ENCODE peak calls at places on chromosome 9, in six cellular contexts. One of them, this sample, is unnamed.

GRCh38 chr9:131404581-131404980 is 10.7 kb downstream of the PRRC2B start:
- DNase-seq in fibroblast of lung: peak
- DNase-seq in fibroblast of mammary gland: peak
- DNase-seq in heart left ventricle: no peak
- DNase-seq in psoas muscle: no peak
- DNase-seq in GM13976: no peak
- DNase-seq in this sample: no peak

GRCh38 chr9:131656356-131657030 is 83.4 kb downstream of the RAPGEF1 start:
- DNase-seq in heart left ventricle: peak
- DNase-seq in GM13976: no peak
- DNase-seq in fibroblast of mammary gland: no peak
- DNase-seq in fibroblast of lung: no peak
- DNase-seq in psoas muscle: peak
- DNase-seq in this sample: no peak

GRCh38 chr9:130174025-130174424 is 1.8 kb downstream of the NCS1 start:
- DNase-seq in psoas muscle: no peak
- DNase-seq in GM13976: no peak
- DNase-seq in fibroblast of lung: no peak
- DNase-seq in heart left ventricle: no peak
- DNase-seq in fibroblast of mammary gland: no peak
- DNase-seq in this sample: no peak

GRCh38 chr9:127835930-127836586 is 18.4 kb downstream of the ENG start:
- DNase-seq in psoas muscle: peak
- DNase-seq in fibroblast of lung: peak
- DNase-seq in GM13976: no peak
- DNase-seq in heart left ventricle: peak
- DNase-seq in fibroblast of mammary gland: peak
- DNase-seq in this sample: no peak

GRCh38 chr9:33143241-33143642 is 23.9 kb downstream of the B4GALT1 start:
- DNase-seq in fibroblast of lung: peak
- DNase-seq in GM13976: peak
- DNase-seq in psoas muscle: no peak
- DNase-seq in heart left ventricle: no peak
- DNase-seq in fibroblast of mammary gland: peak
- DNase-seq in this sample: peak

GRCh38 chr9:126915281-126915816 is 767 bp downstream of the RALGPS1 start:
- DNase-seq in GM13976: no peak
- DNase-seq in fibroblast of mammary gland: no peak
- DNase-seq in heart left ventricle: no peak
- DNase-seq in fibroblast of lung: no peak
- DNase-seq in psoas muscle: peak
- DNase-seq in this sample: no peak

GRCh38 chr9:78189461-78189860 is 46.4 kb upstream of the CEP78 start:
- DNase-seq in heart left ventricle: no peak
- DNase-seq in fibroblast of mammary gland: peak
- DNase-seq in GM13976: no peak
- DNase-seq in fibroblast of lung: no peak
- DNase-seq in psoas muscle: no peak
- DNase-seq in this sample: no peak

GRCh38 chr9:131395027-131395744 is 1.3 kb downstream of the PRRC2B start:
- DNase-seq in GM13976: peak
- DNase-seq in fibroblast of mammary gland: no peak
- DNase-seq in heart left ventricle: no peak
- DNase-seq in fibroblast of lung: no peak
- DNase-seq in psoas muscle: no peak
- DNase-seq in this sample: no peak

GRCh38 chr9:98085955-98086354 is 29.4 kb downstream of the NANS start:
- DNase-seq in fibroblast of lung: no peak
- DNase-seq in psoas muscle: no peak
- DNase-seq in heart left ventricle: no peak
- DNase-seq in GM13976: no peak
- DNase-seq in fibroblast of mammary gland: peak
- DNase-seq in this sample: no peak

GRCh38 chr9:93642961-93643360 is 66.6 kb downstream of the PHF2 start:
- DNase-seq in fibroblast of mammary gland: peak
- DNase-seq in psoas muscle: no peak
- DNase-seq in GM13976: no peak
- DNase-seq in fibroblast of lung: peak
- DNase-seq in heart left ventricle: no peak
- DNase-seq in this sample: no peak

GRCh38 chr9:93644397-93645088 is 68.2 kb downstream of the PHF2 start:
- DNase-seq in fibroblast of mammary gland: no peak
- DNase-seq in GM13976: no peak
- DNase-seq in psoas muscle: peak
- DNase-seq in heart left ventricle: no peak
- DNase-seq in fibroblast of lung: no peak
- DNase-seq in this sample: peak

GRCh38 chr9:93645921-93646639 is 69.7 kb downstream of the PHF2 start:
- DNase-seq in fibroblast of lung: no peak
- DNase-seq in heart left ventricle: peak
- DNase-seq in fibroblast of mammary gland: no peak
- DNase-seq in GM13976: no peak
- DNase-seq in psoas muscle: no peak
- DNase-seq in this sample: no peak

GRCh38 chr9:93646640-93647178 is 70.3 kb downstream of the PHF2 start:
- DNase-seq in fibroblast of lung: no peak
- DNase-seq in fibroblast of mammary gland: no peak
- DNase-seq in psoas muscle: no peak
- DNase-seq in GM13976: no peak
- DNase-seq in heart left ventricle: no peak
- DNase-seq in this sample: peak

GRCh38 chr9:93645149-93645889 is 68.9 kb downstream of the PHF2 start:
- DNase-seq in heart left ventricle: no peak
- DNase-seq in psoas muscle: no peak
- DNase-seq in fibroblast of mammary gland: no peak
- DNase-seq in fibroblast of lung: no peak
- DNase-seq in GM13976: no peak
- DNase-seq in this sample: peak
- TF ChIP-seq CTCF in heart left ventricle: no peak
- TF ChIP-seq CTCF in psoas muscle: no peak
- TF ChIP-seq CTCF in fibroblast of mammary gland: no peak
- TF ChIP-seq CTCF in fibroblast of lung: no peak
- TF ChIP-seq CTCF in GM13976: no peak
- TF ChIP-seq CTCF in this sample: no peak

DNA sequence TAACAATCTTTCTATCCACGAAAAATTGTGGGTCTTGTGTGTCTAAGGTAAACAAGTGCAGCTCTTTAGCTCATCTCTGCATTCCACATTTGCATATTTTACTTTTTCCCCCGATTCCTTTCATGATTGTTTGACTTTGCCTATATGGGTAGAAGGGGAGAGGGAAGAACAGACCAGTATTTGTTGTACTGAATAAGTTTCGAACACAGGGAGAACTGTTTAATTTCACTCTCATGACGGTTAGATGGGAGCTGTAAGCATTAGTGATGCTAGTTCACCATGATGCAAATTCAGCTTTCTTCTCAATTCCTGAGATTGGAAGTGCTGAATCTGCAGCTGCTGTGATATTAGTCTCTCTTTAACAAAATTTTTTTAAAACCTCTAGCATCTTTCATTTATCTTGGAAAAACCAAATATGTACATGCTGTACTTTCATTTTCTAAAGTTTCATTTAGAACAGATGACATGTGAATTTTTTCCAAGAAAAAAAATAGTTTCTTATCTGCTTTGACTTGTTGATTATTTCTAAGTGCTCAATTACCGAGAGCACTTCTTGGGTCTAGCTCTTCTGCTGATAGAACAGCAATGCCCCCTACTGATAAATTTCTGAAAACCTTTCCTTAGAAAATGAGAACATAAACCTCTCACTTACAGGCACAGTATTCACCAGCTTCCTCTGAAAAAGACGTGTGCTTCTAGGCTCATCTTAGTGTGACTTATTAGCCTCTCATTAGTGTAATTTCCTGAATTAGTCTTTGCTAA is 149.5 kb downstream of the BAAT start:
- DNase-seq in fibroblast of lung: no peak
- DNase-seq in psoas muscle: no peak
- DNase-seq in GM13976: peak
- DNase-seq in heart left ventricle: no peak
- DNase-seq in fibroblast of mammary gland: peak
- DNase-seq in this sample: no peak
- TF ChIP-seq CTCF in fibroblast of lung: no peak
- TF ChIP-seq CTCF in psoas muscle: peak
- TF ChIP-seq CTCF in GM13976: peak
- TF ChIP-seq CTCF in heart left ventricle: peak
- TF ChIP-seq CTCF in fibroblast of mammary gland: peak
- TF ChIP-seq CTCF in this sample: no peak

DNA sequence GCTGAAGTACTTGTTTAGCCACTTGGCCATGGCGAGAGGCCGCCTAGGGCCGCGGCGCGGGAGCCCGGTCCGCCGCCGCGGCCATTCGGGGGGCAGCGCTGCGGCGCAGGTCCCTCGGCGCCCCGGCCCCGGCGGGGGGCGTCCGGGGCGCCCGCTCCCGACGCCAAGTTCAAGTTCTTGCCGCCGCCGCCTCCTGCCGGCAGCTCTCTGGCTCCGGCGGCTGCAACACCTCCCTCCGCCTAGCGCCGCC is 486 bp downstream of the SHB start:
- DNase-seq in psoas muscle: no peak
- DNase-seq in heart left ventricle: peak
- DNase-seq in GM13976: peak
- DNase-seq in fibroblast of lung: peak
- DNase-seq in fibroblast of mammary gland: no peak
- DNase-seq in this sample: no peak
- TF ChIP-seq CTCF in psoas muscle: peak
- TF ChIP-seq CTCF in heart left ventricle: peak
- TF ChIP-seq CTCF in GM13976: peak
- TF ChIP-seq CTCF in fibroblast of lung: peak
- TF ChIP-seq CTCF in fibroblast of mammary gland: no peak
- TF ChIP-seq CTCF in this sample: no peak

GRCh38 chr9:99560561-99560960 is 261.1 kb upstream of the NR4A3 start:
- DNase-seq in GM13976: no peak
- DNase-seq in fibroblast of mammary gland: no peak
- DNase-seq in psoas muscle: no peak
- DNase-seq in heart left ventricle: no peak
- DNase-seq in fibroblast of lung: no peak
- DNase-seq in this sample: no peak

GRCh38 chr9:99561435-99562262 is 260.0 kb upstream of the NR4A3 start:
- DNase-seq in psoas muscle: no peak
- DNase-seq in heart left ventricle: no peak
- DNase-seq in GM13976: no peak
- DNase-seq in fibroblast of lung: no peak
- DNase-seq in fibroblast of mammary gland: no peak
- DNase-seq in this sample: no peak

GRCh38 chr9:99565203-99565602 is 256.5 kb upstream of the NR4A3 start:
- DNase-seq in GM13976: no peak
- DNase-seq in heart left ventricle: peak
- DNase-seq in fibroblast of mammary gland: no peak
- DNase-seq in fibroblast of lung: no peak
- DNase-seq in psoas muscle: no peak
- DNase-seq in this sample: no peak

GRCh38 chr9:99562263-99562565 is 259.5 kb upstream of the NR4A3 start:
- DNase-seq in heart left ventricle: no peak
- DNase-seq in fibroblast of lung: no peak
- DNase-seq in GM13976: no peak
- DNase-seq in fibroblast of mammary gland: no peak
- DNase-seq in psoas muscle: no peak
- DNase-seq in this sample: no peak

DNA sequence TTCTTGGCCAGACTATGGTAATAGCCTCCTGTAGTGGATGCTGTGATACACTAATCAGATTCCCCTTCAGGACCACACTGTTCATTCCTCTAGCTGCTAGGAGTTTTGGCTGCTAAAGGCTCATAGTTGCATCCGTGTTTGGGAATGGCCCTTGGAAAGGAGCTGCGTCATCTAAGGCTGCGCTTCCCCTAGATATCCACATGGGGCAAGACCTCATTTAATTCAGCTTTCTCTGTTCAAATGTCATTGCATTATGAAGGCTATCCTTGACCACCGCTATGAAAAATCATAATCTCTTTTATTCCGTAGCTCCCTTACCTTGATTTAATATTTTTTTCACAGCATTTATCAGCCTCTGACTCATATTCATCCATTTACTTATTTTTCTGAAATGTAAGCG is 258.3 kb upstream of the NR4A3 start:
- DNase-seq in heart left ventricle: no peak
- DNase-seq in fibroblast of lung: peak
- DNase-seq in fibroblast of mammary gland: peak
- DNase-seq in GM13976: no peak
- DNase-seq in psoas muscle: no peak
- DNase-seq in this sample: no peak
- TF ChIP-seq CTCF in heart left ventricle: no peak
- TF ChIP-seq CTCF in fibroblast of lung: no peak
- TF ChIP-seq CTCF in fibroblast of mammary gland: peak
- TF ChIP-seq CTCF in GM13976: no peak
- TF ChIP-seq CTCF in psoas muscle: no peak
- TF ChIP-seq CTCF in this sample: no peak

DNA sequence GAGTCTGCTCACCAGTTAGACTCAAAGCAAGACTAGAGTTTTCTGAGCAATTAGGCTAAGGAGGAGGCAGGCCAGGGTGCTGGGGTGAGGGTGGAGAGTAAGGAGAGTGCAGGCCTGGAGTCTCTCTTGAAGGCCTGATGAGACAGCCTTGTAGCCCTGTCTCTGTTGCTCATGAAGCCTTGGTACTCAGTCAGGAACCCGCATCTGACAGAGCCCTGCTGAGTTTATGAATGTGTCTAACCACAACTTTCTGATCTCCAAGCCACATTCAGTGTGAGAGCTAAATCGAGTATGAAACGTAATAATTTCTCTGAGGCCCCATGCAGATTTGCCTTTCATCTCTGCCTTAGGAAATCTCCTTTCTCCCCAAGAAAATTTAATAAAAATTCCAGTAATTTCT is 69.0 kb upstream of the EQTN start:
- DNase-seq in psoas muscle: no peak
- DNase-seq in fibroblast of lung: no peak
- DNase-seq in heart left ventricle: no peak
- DNase-seq in fibroblast of mammary gland: no peak
- DNase-seq in GM13976: peak
- DNase-seq in this sample: no peak
- TF ChIP-seq CTCF in psoas muscle: no peak
- TF ChIP-seq CTCF in fibroblast of lung: no peak
- TF ChIP-seq CTCF in heart left ventricle: no peak
- TF ChIP-seq CTCF in fibroblast of mammary gland: no peak
- TF ChIP-seq CTCF in GM13976: no peak
- TF ChIP-seq CTCF in this sample: no peak